ENCODE peak calls at places on chromosomes 7 and 10, in six cellular contexts. A is AG04450; I is heart right ventricle; O is ELR; F is skeletal muscle cell; C is activated naive CD8-positive, alpha-beta T cell treated with anti-CD3 and anti-CD28 coated beads, Interleukin-2, amount 50 U/mL, for 24 hours. U is an unnamed sample.

GRCh38 chr7:95840953-95841950 is 68.9 kb downstream of the DYNC1I1 start:
- DNase-seq in A (no peak), I (no peak), O (peak), F (no peak), C (no peak), U (no peak)

GRCh38 chr10:69952801-69953200 is 99.8 kb upstream of the MACROH2A2 start:
- DNase-seq in A (no peak), I (no peak), O (no peak), F (no peak), C (no peak), U (no peak)

GRCh38 chr10:100890696-100891271 is 22.0 kb upstream of the SLF2 start:
- DNase-seq in A (peak), I (no peak), O (peak), F (peak), C (no peak), U (no peak)

GRCh38 chr7:116924741-116925140 is 28.6 kb upstream of the ST7 start:
- DNase-seq in A (peak), I (no peak), O (peak), F (no peak), C (no peak), U (no peak)

GRCh38 chr7:16403475-16403874 is 17.9 kb downstream of the CRPPA start:
- DNase-seq in A (no peak), I (no peak), O (no peak), F (no peak), C (no peak), U (no peak)

GRCh38 chr10:120456626-120457430 is at the start of gene PLPP4:
- DNase-seq in A (no peak), I (no peak), O (peak), F (no peak), C (peak), U (no peak)

GRCh38 chr10:97659589-97659988 is 19.1 kb downstream of the PI4K2A start:
- DNase-seq in A (no peak), I (no peak), O (peak), F (no peak), C (no peak), U (no peak)

GRCh38 chr10:57964371-57964770 is 303.3 kb downstream of the IPMK start:
- DNase-seq in A (no peak), I (peak), O (peak), F (no peak), C (no peak), U (peak)

GRCh38 chr10:6207658-6208057 is 4.9 kb downstream of the PFKFB3 start:
- DNase-seq in A (no peak), I (no peak), O (peak), F (no peak), C (no peak), U (no peak)

U was measured in left ventricle myocardium inferior.